ENCODE peak calls at places on chromosomes 12 and 14, in nine cellular contexts. One of them, this sample, is unnamed.

GRCh38 chr12:54591001-54591591 is 2.6 kb upstream of the PPP1R1A start:
- DNase-seq in activated naive CD8-positive, alpha-beta T cell treated with anti-CD3 and anti-CD28 coated beads, Interleukin-2, amount 50 U/mL, for 16 hours: no peak
- DNase-seq in RKO: no peak
- DNase-seq in spleen: no peak
- DNase-seq in ACHN: no peak
- DNase-seq in A549: no peak
- DNase-seq in NCI-H1105: no peak
- DNase-seq in G401: no peak
- DNase-seq in mucosa of descending colon: no peak
- DNase-seq in this sample: no peak

GRCh38 chr14:97179573-97179972 is 382.4 kb downstream of the VRK1 start:
- DNase-seq in activated naive CD8-positive, alpha-beta T cell treated with anti-CD3 and anti-CD28 coated beads, Interleukin-2, amount 50 U/mL, for 16 hours: no peak
- DNase-seq in RKO: no peak
- DNase-seq in spleen: no peak
- DNase-seq in ACHN: no peak
- DNase-seq in A549: no peak
- DNase-seq in NCI-H1105: no peak
- DNase-seq in G401: no peak
- DNase-seq in mucosa of descending colon: no peak
- DNase-seq in this sample: no peak

GRCh38 chr12:56001446-56002100 is 4.5 kb downstream of the SUOX start:
- DNase-seq in activated naive CD8-positive, alpha-beta T cell treated with anti-CD3 and anti-CD28 coated beads, Interleukin-2, amount 50 U/mL, for 16 hours: no peak
- DNase-seq in RKO: no peak
- DNase-seq in spleen: no peak
- DNase-seq in ACHN: peak; percentile 58
- DNase-seq in A549: peak; percentile 19
- DNase-seq in NCI-H1105: no peak
- DNase-seq in G401: no peak
- DNase-seq in mucosa of descending colon: no peak
- DNase-seq in this sample: no peak

GRCh38 chr12:26651566-26652188 is 181.3 kb downstream of the ITPR2 start:
- DNase-seq in activated naive CD8-positive, alpha-beta T cell treated with anti-CD3 and anti-CD28 coated beads, Interleukin-2, amount 50 U/mL, for 16 hours: no peak
- DNase-seq in RKO: peak; percentile 32
- DNase-seq in spleen: no peak
- DNase-seq in ACHN: peak; percentile 90
- DNase-seq in A549: peak; percentile 69
- DNase-seq in NCI-H1105: peak; percentile 17
- DNase-seq in G401: peak; percentile 78
- DNase-seq in mucosa of descending colon: no peak
- DNase-seq in this sample: peak; percentile 2

GRCh38 chr12:51905507-51906438 is 1.5 kb upstream of the ACVRL1 start:
- DNase-seq in activated naive CD8-positive, alpha-beta T cell treated with anti-CD3 and anti-CD28 coated beads, Interleukin-2, amount 50 U/mL, for 16 hours: no peak
- DNase-seq in RKO: no peak
- DNase-seq in spleen: no peak
- DNase-seq in ACHN: no peak
- DNase-seq in A549: no peak
- DNase-seq in NCI-H1105: no peak
- DNase-seq in G401: no peak
- DNase-seq in mucosa of descending colon: peak; percentile 81
- DNase-seq in this sample: no peak

GRCh38 chr12:31962076-31962475 is 2.9 kb downstream of the RESF1 start:
- DNase-seq in activated naive CD8-positive, alpha-beta T cell treated with anti-CD3 and anti-CD28 coated beads, Interleukin-2, amount 50 U/mL, for 16 hours: no peak
- DNase-seq in RKO: no peak
- DNase-seq in spleen: no peak
- DNase-seq in ACHN: no peak
- DNase-seq in A549: no peak
- DNase-seq in NCI-H1105: no peak
- DNase-seq in G401: no peak
- DNase-seq in mucosa of descending colon: no peak
- DNase-seq in this sample: no peak

GRCh38 chr14:88044782-88045446 is 40.0 kb downstream of the GPR65 start:
- DNase-seq in activated naive CD8-positive, alpha-beta T cell treated with anti-CD3 and anti-CD28 coated beads, Interleukin-2, amount 50 U/mL, for 16 hours: no peak
- DNase-seq in RKO: no peak
- DNase-seq in spleen: no peak
- DNase-seq in ACHN: no peak
- DNase-seq in A549: peak; percentile 54
- DNase-seq in NCI-H1105: no peak
- DNase-seq in G401: no peak
- DNase-seq in mucosa of descending colon: no peak
- DNase-seq in this sample: no peak

GRCh38 chr12:30484658-30485057 is 211.0 kb downstream of the IPO8 start:
- DNase-seq in activated naive CD8-positive, alpha-beta T cell treated with anti-CD3 and anti-CD28 coated beads, Interleukin-2, amount 50 U/mL, for 16 hours: no peak
- DNase-seq in RKO: no peak
- DNase-seq in spleen: no peak
- DNase-seq in ACHN: no peak
- DNase-seq in A549: no peak
- DNase-seq in NCI-H1105: no peak
- DNase-seq in G401: no peak
- DNase-seq in mucosa of descending colon: no peak
- DNase-seq in this sample: no peak

GRCh38 chr14:38158468-38158867 is 49.2 kb upstream of the SSTR1 start:
- DNase-seq in activated naive CD8-positive, alpha-beta T cell treated with anti-CD3 and anti-CD28 coated beads, Interleukin-2, amount 50 U/mL, for 16 hours: no peak
- DNase-seq in RKO: no peak
- DNase-seq in spleen: no peak
- DNase-seq in ACHN: no peak
- DNase-seq in A549: no peak
- DNase-seq in NCI-H1105: no peak
- DNase-seq in G401: no peak
- DNase-seq in mucosa of descending colon: no peak
- DNase-seq in this sample: no peak

GRCh38 chr12:26830783-26831601 is 2.0 kb downstream of the ITPR2 start:
- DNase-seq in activated naive CD8-positive, alpha-beta T cell treated with anti-CD3 and anti-CD28 coated beads, Interleukin-2, amount 50 U/mL, for 16 hours: no peak
- DNase-seq in RKO: peak; percentile 30
- DNase-seq in spleen: no peak
- DNase-seq in ACHN: no peak
- DNase-seq in A549: no peak
- DNase-seq in NCI-H1105: no peak
- DNase-seq in G401: no peak
- DNase-seq in mucosa of descending colon: no peak
- DNase-seq in this sample: no peak

This sample was measured in CD8-positive, alpha-beta memory T cell.